ENCODE peak calls at places on chromosome 6, in five cellular contexts. L is EL; C is NCI-H1092 treated with DMSO at 0.1 percent for 48 hours; W is SIG-M5; G is CD4-positive, alpha-beta T cell. Q is an unnamed sample.

GRCh38 chr6:159079367-159079766 is 34.6 kb upstream of the TAGAP start:
- DNase-seq in L (no peak), W (no peak), G (no peak), C (no peak), Q (no peak)

GRCh38 chr6:144383336-144383735 is 98.2 kb downstream of the UTRN start:
- DNase-seq in G (no peak), W (no peak), L (no peak), C (no peak), Q (no peak)

GRCh38 chr6:73854998-73855718 is 159.2 kb downstream of the CD109 start:
- DNase-seq in C (peak), W (no peak), L (peak), G (no peak), Q (no peak)

GRCh38 chr6:12241493-12242214 is 48.5 kb upstream of the EDN1 start:
- DNase-seq in L (no peak), G (no peak), C (no peak), W (no peak), Q (no peak)

GRCh38 chr6:1164600-1164999 is 147.3 kb upstream of the FOXQ1 start:
- DNase-seq in C (no peak), W (no peak), L (peak), G (no peak), Q (no peak)

GRCh38 chr6:10177703-10178102 is 237.2 kb downstream of the TFAP2A start:
- DNase-seq in G (no peak), C (no peak), W (no peak), L (peak), Q (no peak)

GRCh38 chr6:455835-456234 is 64.3 kb downstream of the IRF4 start:
- DNase-seq in W (no peak), C (no peak), G (no peak), L (no peak), Q (no peak)

GRCh38 chr6:39770476-39770875 is 21.7 kb upstream of the DAAM2 start:
- DNase-seq in L (no peak), G (no peak), W (no peak), C (no peak), Q (no peak)

GRCh38 chr6:36155662-36156061 is 25.3 kb downstream of the MAPK13 start:
- DNase-seq in L (no peak), G (no peak), C (no peak), W (no peak), Q (no peak)

GRCh38 chr6:85044336-85044735 is 279.9 kb upstream of the TBX18 start:
- DNase-seq in W (no peak), G (no peak), L (no peak), C (no peak), Q (no peak)

GRCh38 chr6:92114091-92114490 is 1305.3 kb downstream of the EPHA7 start:
- DNase-seq in C (peak), L (no peak), W (no peak), G (no peak), Q (no peak)

GRCh38 chr6:101231606-101232235 is 161.8 kb upstream of the GRIK2 start:
- DNase-seq in C (no peak), L (no peak), G (no peak), W (no peak), Q (no peak)

GRCh38 chr6:79872986-79873385 is 74.4 kb downstream of the ELOVL4 start:
- DNase-seq in C (no peak), G (no peak), W (no peak), L (peak), Q (no peak)

GRCh38 chr6:29708432-29709177 is 14.6 kb upstream of the HLA-F start:
- DNase-seq in W (no peak), G (peak), C (no peak), L (no peak), Q (peak)

GRCh38 chr6:170075659-170076223 is 215.1 kb downstream of the DLL1 start:
- DNase-seq in G (no peak), W (no peak), C (peak), L (no peak), Q (no peak)

GRCh38 chr6:53544050-53544499 is 826 bp downstream of the GCLC start:
- DNase-seq in G (no peak), L (peak), W (no peak), C (peak), Q (no peak)

GRCh38 chr6:17098538-17098937 is 3.3 kb upstream of the STMND1 start:
- DNase-seq in L (peak), W (no peak), G (no peak), C (no peak), Q (no peak)

GRCh38 chr6:131519670-131520436 is 53.2 kb upstream of the ARG1 start:
- DNase-seq in L (peak), C (peak), W (no peak), G (peak), Q (peak)

GRCh38 chr6:71489736-71490135 is 201.1 kb downstream of the OGFRL1 start:
- DNase-seq in W (no peak), L (peak), C (no peak), G (no peak), Q (no peak)

GRCh38 chr6:157151989-157152388 is 171.3 kb downstream of the TMEM242 start:
- DNase-seq in C (no peak), W (no peak), L (peak), G (no peak), Q (no peak)

GRCh38 chr6:159828074-159828473 is 28.0 kb downstream of the PNLDC1 start:
- DNase-seq in G (no peak), W (no peak), L (peak), C (no peak), Q (no peak)

GRCh38 chr6:169328112-169328801 is 74.6 kb upstream of the THBS2 start:
- DNase-seq in G (no peak), W (no peak), C (no peak), L (peak), Q (no peak)

GRCh38 chr6:138722425-138723371 is 50.9 kb upstream of the CCDC28A start:
- DNase-seq in W (no peak), C (no peak), L (peak), G (no peak), Q (no peak)